ENCODE peak calls at places on chromosomes 6 and 20, in four cellular contexts. S, F, K and R are unnamed samples. For H3K4me1, the result is how much of the 10 kb centered on the place peaks cover.

GRCh38 chr20:36298061-36298460 is 8.1 kb upstream of the DLGAP4 start:
- DNase-seq in S (no peak), F (no peak), K (no peak), R (no peak)

GRCh38 chr6:156590482-156590881 is 186.7 kb upstream of the ARID1B start:
- DNase-seq in S (no peak), F (no peak), K (no peak), R (no peak)

GRCh38 chr6:102813489-102814275 is 1420.2 kb downstream of the GRIK2 start:
- DNase-seq in S (no peak), F (no peak), K (no peak), R (peak)

GRCh38 chr6:131036616-131037015 is 26.4 kb downstream of the EPB41L2 start:
- DNase-seq in S (no peak), F (no peak), K (no peak), R (no peak)

GRCh38 chr20:62347151-62347404 is 20.0 kb downstream of the LAMA5 start:
- DNase-seq in S (no peak), F (no peak), K (no peak), R (no peak)

GRCh38 chr6:134589512-134589911 is 271.6 kb upstream of the SGK1 start:
- DNase-seq in S (peak), F (no peak), K (no peak), R (peak)

GRCh38 chr6:14130431-14131075 is 13.0 kb downstream of the CD83 start:
- DNase-seq in S (no peak), F (no peak), K (no peak), R (no peak)

GRCh38 chr6:137223370-137224131 is 4.4 kb upstream of the IFNGR1 start:
- DNase-seq in S (peak), F (no peak), K (no peak), R (no peak)

GRCh38 chr6:138991206-138991605 is 3.2 kb upstream of the REPS1 start:
- DNase-seq in S (no peak), F (no peak), K (no peak), R (no peak)

GRCh38 chr20:58268936-58269619 is 40.4 kb upstream of the RAB22A start:
- DNase-seq in S (no peak), F (no peak), K (peak), R (no peak)

GRCh38 chr6:91681341-91681740 is 1094.5 kb upstream of the MAP3K7 start:
- DNase-seq in S (no peak), F (no peak), K (no peak), R (no peak)

GRCh38 chr20:38861071-38861401 is 55.5 kb downstream of the PPP1R16B start:
- DNase-seq in S (no peak), F (no peak), K (no peak), R (no peak)

GRCh38 chr20:9128586-9128985 is 59.7 kb downstream of the PLCB4 start:
- DNase-seq in S (no peak), F (no peak), K (no peak), R (no peak)

GRCh38 chr6:21895591-21895990 is 302.0 kb downstream of the SOX4 start:
- DNase-seq in S (peak), F (no peak), K (no peak), R (no peak)

GRCh38 chr6:158011980-158012566 is 30.4 kb downstream of the SYNJ2 start:
- DNase-seq in S (no peak), F (no peak), K (no peak), R (no peak)

GRCh38 chr20:48826064-48826463 is 1.7 kb downstream of the PREX1 start:
- DNase-seq in S (no peak), F (no peak), K (no peak), R (no peak)

GRCh38 chr20:44015733-44016103 is 101.1 kb downstream of the TOX2 start:
- DNase-seq in S (no peak), F (no peak), K (no peak), R (no peak)

GRCh38 chr20:39897058-39897457 is 792.0 kb downstream of the MAFB start:
- DNase-seq in S (peak), F (no peak), K (no peak), R (no peak)

GRCh38 chr20:25676164-25676809 is 20.4 kb downstream of the ZNF337 start:
- DNase-seq in S (peak), F (no peak), K (no peak), R (peak)

GRCh38 chr6:706161-706560 is 13.2 kb upstream of the EXOC2 start:
- DNase-seq in S (peak), F (no peak), K (no peak), R (no peak)

GRCh38 chr6:137873273-137873762 is 6.3 kb downstream of the TNFAIP3 start:
- DNase-seq in S (peak), F (no peak), K (no peak), R (peak)

GRCh38 chr6:13924146-13924948 is 405 bp upstream of the RNF182 start:
- DNase-seq in S (peak), F (peak), K (peak), R (peak)

GRCh38 chr6:146968041-146968760 is 236.0 kb upstream of the STXBP5 start:
- DNase-seq in S (peak), F (no peak), K (no peak), R (peak)

GRCh38 chr6:24947636-24948035 is 11.9 kb upstream of the RIPOR2 start:
- DNase-seq in S (no peak), F (no peak), K (no peak), R (no peak)

GRCh38 chr6:71965404-71965803 is 79.1 kb downstream of the RIMS1 start:
- DNase-seq in S (no peak), F (no peak), K (no peak), R (no peak)

GRCh38 chr6:10276106-10276505 is 138.8 kb downstream of the TFAP2A start:
- DNase-seq in S (no peak), F (no peak), K (no peak), R (no peak)

GRCh38 chr6:35600659-35601125 is 88.0 kb upstream of the TULP1 start:
- DNase-seq in S (peak), F (no peak), K (no peak), R (no peak)

GRCh38 chr6:35602133-35602946 is 86.4 kb downstream of the FKBP5 start:
- DNase-seq in S (peak), F (no peak), K (no peak), R (peak)

GRCh38 chr6:35603326-35604202 is 85.2 kb downstream of the FKBP5 start:
- DNase-seq in S (no peak), F (no peak), K (no peak), R (no peak)

GRCh38 chr6:35599761-35600658 is 87.3 kb upstream of the TULP1 start:
- DNase-seq in S (no peak), F (no peak), K (no peak), R (no peak)

DNA sequence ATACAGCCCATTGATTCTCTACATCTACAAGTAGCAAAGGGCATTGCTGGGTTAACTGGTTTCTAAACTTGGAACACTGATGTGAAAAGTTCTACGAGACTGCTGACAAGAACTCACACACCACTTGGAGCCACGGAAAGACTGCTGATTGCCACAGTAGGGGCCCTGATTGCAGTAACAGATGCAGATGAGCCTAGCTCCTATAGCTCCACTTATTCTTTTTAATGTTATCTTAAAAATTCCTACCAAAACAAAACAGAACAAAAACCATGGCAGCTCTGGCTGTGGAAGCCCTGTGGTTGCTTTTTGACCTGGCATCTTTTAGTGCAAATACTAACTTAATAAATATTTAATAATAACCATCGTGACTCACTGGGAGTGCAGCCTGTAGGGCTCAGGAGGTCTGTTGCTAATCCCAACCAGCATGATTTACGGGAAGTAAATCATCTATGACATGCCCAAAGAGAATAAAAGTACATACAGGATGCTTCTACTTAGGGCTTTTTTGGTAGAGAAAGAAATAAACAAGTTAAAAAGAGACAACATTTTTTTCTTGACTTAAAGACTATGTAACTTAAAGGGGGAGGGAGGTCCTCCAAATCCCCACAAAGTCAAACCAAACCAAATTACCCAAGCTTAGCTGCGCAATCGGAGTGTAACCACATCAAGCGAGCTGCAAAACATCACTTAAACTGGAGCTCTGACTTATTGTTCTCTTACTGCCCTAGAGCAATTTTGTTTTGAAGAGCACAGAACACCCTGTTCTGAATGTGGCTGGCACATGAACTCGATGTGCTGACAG is 87.2 kb downstream of the FKBP5 start:
- DNase-seq in S (peak), F (peak), K (peak), R (peak)
- H3K4me1 ChIP-seq in S (under half), F (under half), K (under half), R (under half)

DNA sequence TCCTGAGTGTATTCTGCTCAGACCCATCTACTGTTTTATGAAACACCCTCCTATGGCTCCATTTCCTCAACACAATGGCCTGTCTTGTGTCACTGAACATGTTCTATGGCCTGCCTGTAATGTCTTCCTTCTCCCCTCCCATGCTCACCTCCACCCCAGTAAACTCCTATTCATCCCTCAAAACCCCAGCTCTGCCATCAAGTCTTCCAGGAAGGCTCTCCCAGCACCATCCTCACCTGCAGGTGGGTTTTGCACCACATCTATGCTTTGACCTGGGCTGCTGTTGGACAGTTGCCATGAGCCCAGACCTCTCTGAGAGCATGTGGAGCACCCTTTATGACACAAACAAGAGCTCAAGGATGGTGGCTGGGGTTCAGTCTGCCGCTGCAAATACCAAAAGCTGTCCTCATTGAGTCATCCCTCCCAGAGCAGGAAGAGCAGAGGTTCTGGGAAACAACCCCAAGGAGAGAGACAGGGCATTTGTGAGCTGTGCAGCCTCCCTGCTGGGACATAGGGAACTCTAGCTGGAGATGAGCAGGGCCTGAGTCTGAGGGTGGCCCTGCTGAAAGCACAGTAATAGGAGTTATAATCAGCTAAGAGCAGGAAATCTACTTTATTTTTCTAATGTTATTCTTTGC is 93.8 kb upstream of the CD93 start:
- DNase-seq in S (peak), F (no peak), K (no peak), R (no peak)
- H2AFZ ChIP-seq in S (peak), F (no peak), K (peak), R (no peak)

GRCh38 chr6:89501239-89501638 is 68.3 kb downstream of the ANKRD6 start:
- DNase-seq in S (no peak), F (no peak), K (no peak), R (peak)
- H3K4me3 ChIP-seq in S (no peak), F (no peak), K (no peak), R (no peak)

GRCh38 chr6:163536770-163537169 is 122.3 kb downstream of the QKI start:
- DNase-seq in S (peak), F (no peak), K (no peak), R (no peak)

GRCh38 chr6:163533443-163533842 is 118.9 kb downstream of the QKI start:
- DNase-seq in S (peak), F (no peak), K (no peak), R (peak)

GRCh38 chr6:163543311-163543710 is 128.8 kb downstream of the QKI start:
- DNase-seq in S (no peak), F (no peak), K (no peak), R (no peak)

GRCh38 chr6:163539101-163539762 is 124.7 kb downstream of the QKI start:
- DNase-seq in S (no peak), F (no peak), K (no peak), R (no peak)

GRCh38 chr6:163538331-163538730 is 123.8 kb downstream of the QKI start:
- DNase-seq in S (no peak), F (no peak), K (no peak), R (no peak)
- H3K4me1 ChIP-seq in S (under half), F (under half), K (under half), R (under half)

GRCh38 chr6:107677399-107677798 is 146.7 kb downstream of the SCML4 start:
- DNase-seq in S (no peak), F (no peak), K (no peak), R (no peak)

GRCh38 chr6:107674995-107675738 is 148.9 kb downstream of the SCML4 start:
- DNase-seq in S (peak), F (peak), K (peak), R (peak)

GRCh38 chr6:107679457-107679856 is 144.7 kb downstream of the SCML4 start:
- DNase-seq in S (peak), F (no peak), K (peak), R (no peak)

GRCh38 chr6:107673076-107673494 is 151.0 kb downstream of the SCML4 start:
- DNase-seq in S (no peak), F (no peak), K (no peak), R (no peak)

GRCh38 chr6:107676002-107676401 is 148.1 kb downstream of the SCML4 start:
- DNase-seq in S (no peak), F (no peak), K (no peak), R (no peak)
- H2AFZ ChIP-seq in S (no peak), F (peak), K (no peak), R (no peak)

GRCh38 chr6:52571099-52571755 is 5.6 kb downstream of the TRAM2 start:
- DNase-seq in S (peak), F (no peak), K (peak), R (peak)
- H3K4me3 ChIP-seq in S (peak), F (peak), K (no peak), R (no peak)

DNA sequence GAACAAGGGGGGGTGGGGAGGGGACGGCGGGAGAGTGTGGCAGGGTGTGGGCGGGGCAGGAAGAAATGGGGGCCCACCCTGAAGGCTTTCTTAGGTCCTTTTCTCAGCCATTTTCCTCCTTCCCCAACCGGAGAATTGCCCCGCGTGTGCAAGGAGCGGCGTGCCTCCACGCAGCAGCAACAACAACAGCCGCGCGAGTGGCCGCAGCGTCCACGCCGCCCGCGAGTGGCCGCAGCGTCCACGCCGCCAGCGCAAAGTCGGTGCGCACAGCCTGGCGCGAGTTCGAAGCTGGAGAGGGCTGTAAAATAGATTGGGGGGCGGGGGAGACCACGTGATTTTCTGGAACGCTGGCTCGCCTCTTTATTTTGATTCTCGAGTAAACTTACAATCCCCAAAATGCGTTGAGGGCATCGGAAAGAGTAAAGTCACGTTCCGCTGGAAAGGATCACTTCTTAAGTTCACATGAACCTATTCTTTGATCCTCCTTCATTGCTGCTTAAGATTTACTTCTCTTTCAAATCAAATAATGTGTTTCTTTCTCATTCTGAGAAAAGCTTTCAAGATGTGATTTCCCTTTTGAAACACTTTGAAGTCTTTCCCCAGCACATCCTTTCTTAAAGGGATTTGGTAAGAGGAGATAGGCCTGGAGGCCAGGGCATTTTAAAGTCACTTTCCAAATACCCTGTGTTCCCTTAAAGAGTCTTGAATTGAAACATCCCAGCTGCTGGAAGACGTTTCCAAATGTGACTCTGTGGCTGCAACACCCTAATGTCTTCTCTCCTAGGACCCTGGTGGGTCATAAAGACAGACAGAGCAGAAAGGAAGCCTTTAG is 66.7 kb upstream of the ZNF217 start:
- DNase-seq in S (peak), F (peak), K (no peak), R (no peak)
- H3K4me1 ChIP-seq in S (under half), F (under half), K (under half), R (under half)

GRCh38 chr6:90444125-90444745 is 142.6 kb downstream of the MAP3K7 start:
- DNase-seq in S (no peak), F (peak), K (no peak), R (no peak)
- H2AFZ ChIP-seq in S (no peak), F (peak), K (peak), R (no peak)